ENCODE peak calls at places on chromosomes 12 and 14, in nine cellular contexts. C is choroid plexus epithelial cell, U is transverse colon, N is Caco-2, J is lower leg skin, L is heart right ventricle, R is epithelial cell of esophagus, X is mucosa of descending colon, O is osteoblast. F is an unnamed sample.

GRCh38 chr12:25682421-25682820 is 129.3 kb upstream of the LMNTD1 start:
- DNase-seq in C (no peak), U (no peak), N (no peak), J (no peak), L (no peak), R (no peak), X (no peak), O (no peak), F (no peak)

GRCh38 chr12:89064151-89064550 is 288.1 kb downstream of the DUSP6 start:
- DNase-seq in C (no peak), U (no peak), N (no peak), J (no peak), L (no peak), R (peak), X (no peak), O (no peak), F (no peak)

GRCh38 chr12:53200458-53201169 is 6.4 kb downstream of the ITGB7 start:
- DNase-seq in C (no peak), U (no peak), N (no peak), J (no peak), L (no peak), R (peak), X (no peak), O (peak), F (no peak)

GRCh38 chr12:14665354-14666348 is 30.7 kb downstream of the GUCY2C start:
- DNase-seq in C (no peak), U (no peak), N (no peak), J (no peak), L (no peak), R (peak), X (no peak), O (no peak), F (no peak)

GRCh38 chr14:20179218-20179617 is 11.5 kb upstream of the OR11G2 start:
- DNase-seq in C (no peak), U (peak), N (no peak), J (peak), L (peak), R (no peak), X (peak), O (no peak), F (no peak)

GRCh38 chr12:99611590-99611989 is 36.0 kb upstream of the GARIN6 start:
- DNase-seq in C (no peak), U (no peak), N (no peak), J (no peak), L (no peak), R (no peak), X (no peak), O (peak), F (no peak)

GRCh38 chr12:22262309-22262708 is 72.2 kb downstream of the ST8SIA1 start:
- DNase-seq in C (no peak), U (no peak), N (no peak), J (no peak), L (no peak), R (no peak), X (no peak), O (no peak), F (no peak)

GRCh38 chr12:111578276-111578970 is 20.7 kb downstream of the ATXN2 start:
- DNase-seq in C (peak), U (no peak), N (no peak), J (no peak), L (no peak), R (peak), X (no peak), O (peak), F (no peak)

GRCh38 chr14:99727096-99727870 is 43.2 kb downstream of the CYP46A1 start:
- DNase-seq in C (no peak), U (no peak), N (peak), J (no peak), L (no peak), R (no peak), X (no peak), O (peak), F (peak)

GRCh38 chr12:88242161-88242925 is 100.2 kb downstream of the TMTC3 start:
- DNase-seq in C (peak), U (no peak), N (no peak), J (peak), L (no peak), R (peak), X (peak), O (peak), F (no peak)

GRCh38 chr12:54654926-54655325 is 6.8 kb upstream of the DCD start:
- DNase-seq in C (no peak), U (no peak), N (no peak), J (no peak), L (no peak), R (no peak), X (no peak), O (no peak), F (no peak)

GRCh38 chr12:54658306-54659264 is 10.4 kb upstream of the DCD start:
- DNase-seq in C (peak), U (peak), N (peak), J (no peak), L (no peak), R (peak), X (peak), O (peak), F (no peak)

GRCh38 chr12:54661048-54661447 is 12.9 kb upstream of the DCD start:
- DNase-seq in C (no peak), U (no peak), N (no peak), J (no peak), L (no peak), R (no peak), X (no peak), O (no peak), F (no peak)

GRCh38 chr12:54660320-54660962 is 12.3 kb upstream of the DCD start:
- DNase-seq in C (no peak), U (no peak), N (no peak), J (no peak), L (no peak), R (no peak), X (no peak), O (no peak), F (no peak)

GRCh38 chr12:54657048-54657696 is 9.0 kb upstream of the DCD start:
- DNase-seq in C (peak), U (no peak), N (no peak), J (no peak), L (no peak), R (no peak), X (no peak), O (no peak), F (no peak)
- TF ChIP-seq CTCF in C (no peak), U (no peak), N (no peak), J (no peak), L (no peak), R (no peak), X (no peak), O (no peak), F (no peak)

GRCh38 chr12:55739025-55739378 is 3.9 kb upstream of the GDF11 start:
- DNase-seq in C (no peak), U (no peak), N (no peak), J (no peak), L (no peak), R (no peak), X (no peak), O (no peak), F (no peak)

GRCh38 chr12:55742719-55743130 is at the start of gene GDF11:
- DNase-seq in C (peak), U (peak), N (peak), J (no peak), L (peak), R (peak), X (peak), O (peak), F (peak)

GRCh38 chr12:55743967-55744931 is 1.3 kb downstream of the GDF11 start:
- DNase-seq in C (peak), U (no peak), N (no peak), J (no peak), L (no peak), R (no peak), X (no peak), O (peak), F (no peak)

GRCh38 chr12:55743131-55743921 is 404 bp downstream of the GDF11 start:
- DNase-seq in C (peak), U (peak), N (peak), J (no peak), L (no peak), R (peak), X (peak), O (peak), F (peak)

DNA sequence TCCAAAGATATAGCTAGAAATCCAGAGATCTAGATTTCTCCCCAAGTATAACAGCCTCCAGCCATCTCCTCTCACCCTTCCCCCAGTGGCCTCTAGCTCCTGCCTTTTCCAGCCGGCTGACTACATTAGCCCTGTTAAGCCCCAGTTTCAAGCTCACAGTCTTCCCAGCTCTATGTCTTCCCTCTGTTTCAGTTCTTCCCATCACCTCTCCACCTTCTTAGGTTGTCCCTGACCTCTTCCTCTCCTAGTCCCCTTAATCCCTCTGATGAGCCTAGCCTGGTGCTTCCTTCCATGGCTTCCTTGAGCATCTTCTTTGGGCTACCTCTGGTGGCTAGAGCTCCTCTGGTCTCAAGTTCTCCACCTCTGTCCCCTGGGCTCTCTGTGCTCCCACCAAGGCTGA is 944 bp upstream of the GDF11 start:
- DNase-seq in C (no peak), U (no peak), N (no peak), J (no peak), L (no peak), R (no peak), X (no peak), O (no peak), F (no peak)
- H3K4me3 ChIP-seq in C (no peak), U (no peak), N (no peak), J (no peak), L (no peak), R (no peak), X (no peak), O (no peak), F (no peak)

DNA sequence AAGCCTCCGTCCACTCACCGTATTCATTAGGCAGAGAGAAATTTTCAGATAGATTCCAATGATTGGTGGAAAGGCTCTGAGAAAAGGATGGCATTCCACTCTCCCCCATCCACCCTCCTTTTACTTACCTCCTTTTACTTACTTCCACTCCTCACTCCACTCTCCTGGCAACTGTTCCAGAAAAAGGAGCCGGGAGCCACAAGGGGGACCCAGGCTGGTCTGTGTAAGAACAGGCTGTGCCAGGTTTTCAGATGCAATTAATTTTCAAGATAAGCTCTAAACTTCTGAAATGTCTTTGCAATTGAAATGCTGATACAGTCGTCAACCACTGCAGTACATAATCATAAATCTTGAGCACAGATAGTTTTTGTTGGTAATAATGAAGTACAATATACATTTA is 248.8 kb downstream of the ANO6 start:
- DNase-seq in C (peak), U (no peak), N (no peak), J (no peak), L (no peak), R (peak), X (no peak), O (no peak), F (no peak)
- TF ChIP-seq CTCF in C (peak), U (no peak), N (no peak), J (no peak), L (peak), R (no peak), X (no peak), O (no peak), F (no peak)

GRCh38 chr14:25006961-25007795 is 42.8 kb downstream of the STXBP6 start:
- DNase-seq in C (peak), U (no peak), N (peak), J (no peak), L (peak), R (peak), X (no peak), O (peak), F (no peak)
- H3K4me3 ChIP-seq in C (no peak), U (no peak), N (no peak), J (no peak), L (no peak), R (no peak), X (no peak), O (no peak), F (no peak)

GRCh38 chr12:47868041-47868440 is 36.8 kb downstream of the VDR start:
- DNase-seq in C (peak), U (peak), N (no peak), J (no peak), L (no peak), R (no peak), X (no peak), O (peak), F (no peak)

GRCh38 chr12:47868552-47869031 is 36.2 kb downstream of the VDR start:
- DNase-seq in C (no peak), U (peak), N (no peak), J (no peak), L (no peak), R (no peak), X (no peak), O (peak), F (peak)

GRCh38 chr12:47867496-47867941 is 37.3 kb downstream of the VDR start:
- DNase-seq in C (peak), U (no peak), N (no peak), J (no peak), L (no peak), R (peak), X (no peak), O (peak), F (no peak)

GRCh38 chr12:47874316-47874715 is 30.5 kb downstream of the VDR start:
- DNase-seq in C (no peak), U (no peak), N (no peak), J (no peak), L (no peak), R (no peak), X (no peak), O (no peak), F (no peak)

DNA sequence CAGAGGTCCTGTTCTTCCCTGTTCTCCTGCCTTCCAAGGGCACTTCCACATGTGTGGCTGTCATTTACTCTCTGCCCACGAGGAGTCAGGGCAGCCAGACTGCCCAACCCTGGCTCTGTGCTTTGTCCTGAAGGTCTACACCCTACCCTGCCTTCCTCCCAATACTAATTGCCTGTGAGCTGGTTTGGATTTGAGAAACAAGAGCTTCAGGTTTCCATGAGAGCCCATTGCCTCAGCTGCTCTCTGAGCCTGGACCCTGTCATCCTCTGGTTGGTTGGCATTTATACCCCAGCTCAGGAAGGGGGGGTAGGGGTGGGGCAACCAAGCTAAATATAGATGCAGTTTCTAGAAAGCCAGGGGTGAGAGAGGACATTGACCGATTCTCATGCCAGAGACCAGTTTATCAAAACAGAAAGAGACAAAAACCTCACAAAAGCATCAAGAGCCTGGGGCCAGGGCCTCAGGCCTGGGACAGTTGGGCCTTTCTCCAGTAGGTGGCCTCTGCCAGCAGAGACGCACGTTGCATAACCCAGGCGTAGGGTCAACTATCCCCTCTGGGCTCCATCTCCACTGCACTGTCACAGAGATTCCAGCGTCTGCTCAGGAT is 34.5 kb downstream of the VDR start:
- DNase-seq in C (peak), U (peak), N (peak), J (no peak), L (peak), R (no peak), X (peak), O (peak), F (peak)
- TF ChIP-seq CTCF in C (peak), U (peak), N (peak), J (no peak), L (peak), R (peak), X (no peak), O (peak), F (no peak)

F was measured in tibial artery.